ENCODE peak calls at places on chromosomes 1 and 21, in eight cellular contexts. L is GDM1; N is stimulated activated CD4-positive, alpha-beta T cell treated with anti-CD3 and anti-CD28 coated beads, Interleukin-1b, Interleukin-23, amount 100 ng/mL, for 24 hours; T is activated CD8-positive, alpha-beta memory T cell treated with anti-CD3 and anti-CD28 coated beads for 24 hours; R is activated naive CD8-positive, alpha-beta T cell treated with anti-CD3 and anti-CD28 coated beads for 36 hours; M is astrocyte of the spinal cord; O is AG08395; J is activated T-helper 1 cell treated with anti-CD3 and anti-CD28 coated beads, Interleukin-2, amount 50 U/mL, for 16 hours. W is an unnamed sample.
A peak's percentile ranks its signal among the peaks of the same experiment; 100 is the strongest.

GRCh38 chr21:42854246-42855010 is 24.9 kb downstream of the WDR4 start:
- DNase-seq in J (no peak), M (no peak), L (no peak), T (no peak), O (no peak), N (no peak), R (no peak), W (no peak)

GRCh38 chr1:224879404-224879803 is 50.1 kb upstream of the DNAH14 start:
- DNase-seq in R (no peak), J (no peak), T (no peak), N (no peak), O (peak; percentile 57), M (peak; percentile 26), L (no peak), W (peak; percentile 73)

GRCh38 chr1:125066385-125066784 is 3881.6 kb downstream of the SRGAP2C start:
- DNase-seq in M (no peak), J (no peak), O (no peak), N (no peak), R (no peak), L (no peak), T (no peak), W (no peak)

GRCh38 chr21:43273708-43274021 is 104.9 kb downstream of the CRYAA start:
- DNase-seq in L (no peak), O (no peak), R (no peak), M (no peak), T (no peak), J (no peak), N (no peak), W (no peak)

GRCh38 chr1:65577278-65577677 is 156.8 kb downstream of the LEPR start:
- DNase-seq in N (no peak), M (no peak), O (no peak), J (no peak), R (no peak), T (no peak), L (no peak), W (no peak)

GRCh38 chr1:226739696-226740065 is 599 bp upstream of the ITPKB start:
- DNase-seq in L (no peak), N (no peak), O (no peak), R (no peak), J (no peak), M (no peak), T (no peak), W (no peak)

GRCh38 chr1:115067460-115067859 is 21.8 kb downstream of the TSPAN2 start:
- DNase-seq in T (no peak), L (no peak), R (no peak), M (peak; percentile 71), O (peak; percentile 74), J (no peak), N (no peak), W (peak; percentile 93)

GRCh38 chr1:56073614-56074356 is 505.6 kb downstream of the PLPP3 start:
- DNase-seq in R (no peak), L (no peak), M (peak; percentile 78), T (no peak), J (no peak), O (peak; percentile 85), N (no peak), W (peak; percentile 94)

GRCh38 chr21:27233514-27233913 is 266.6 kb upstream of the ADAMTS5 start:
- DNase-seq in J (no peak), L (no peak), M (no peak), N (no peak), R (no peak), O (no peak), T (no peak), W (no peak)

GRCh38 chr1:224535641-224536040 is 80.5 kb upstream of the CNIH3 start:
- DNase-seq in M (no peak), T (no peak), N (no peak), R (no peak), L (no peak), J (no peak), O (no peak), W (no peak)

GRCh38 chr21:36976882-36977651 is 10.6 kb upstream of the HLCS start:
- DNase-seq in T (peak; percentile 72), O (peak; percentile 65), J (no peak), R (peak; percentile 72), M (peak; percentile 80), N (no peak), L (peak; percentile 9), W (peak; percentile 73)

GRCh38 chr1:10662090-10662688 is 134.3 kb downstream of the CASZ1 start:
- DNase-seq in L (no peak), M (no peak), N (no peak), T (no peak), R (no peak), J (no peak), O (no peak), W (no peak)

GRCh38 chr1:229018674-229019295 is 252.1 kb upstream of the RAB4A start:
- DNase-seq in L (no peak), J (no peak), R (no peak), T (no peak), N (no peak), M (no peak), O (no peak), W (no peak)

GRCh38 chr1:11364170-11364569 is 91.2 kb downstream of the UBIAD1 start:
- DNase-seq in J (no peak), O (no peak), L (no peak), R (no peak), N (no peak), M (no peak), T (no peak), W (no peak)

GRCh38 chr1:61141288-61142044 is 59.1 kb downstream of the NFIA start:
- DNase-seq in R (no peak), M (peak; percentile 47), L (no peak), T (no peak), O (peak; percentile 22), J (no peak), N (no peak), W (peak; percentile 64)

GRCh38 chr1:168610111-168610510 is 33.7 kb downstream of the XCL1 start:
- DNase-seq in L (no peak), J (no peak), R (no peak), N (no peak), O (no peak), M (no peak), T (no peak), W (no peak)

GRCh38 chr1:25128168-25128621 is 104.1 kb downstream of the SYF2 start:
- DNase-seq in N (no peak), R (no peak), T (no peak), L (no peak), M (peak; percentile 19), O (no peak), J (no peak), W (no peak)

W was measured in fibroblast of lung.